ENCODE peak calls at places on chromosomes 7 and 10, in four cellular contexts. One of them, this sample, is unnamed.

GRCh38 chr7:157708896-157709295 is 372.1 kb downstream of the DNAJB6 start:
- DNase-seq in CD8-positive, alpha-beta T cell: no peak
- DNase-seq in right atrium auricular region: no peak
- DNase-seq in AG09309: no peak
- DNase-seq in this sample: no peak

GRCh38 chr10:71040890-71041590 is 152.7 kb upstream of the PCBD1 start:
- DNase-seq in CD8-positive, alpha-beta T cell: no peak
- DNase-seq in right atrium auricular region: no peak
- DNase-seq in AG09309: no peak
- DNase-seq in this sample: no peak

GRCh38 chr10:7532723-7533498 is 122.1 kb upstream of the SFMBT2 start:
- DNase-seq in CD8-positive, alpha-beta T cell: no peak
- DNase-seq in right atrium auricular region: no peak
- DNase-seq in AG09309: no peak
- DNase-seq in this sample: no peak

GRCh38 chr10:127612-128432 is 7.4 kb upstream of the ZMYND11 start:
- DNase-seq in CD8-positive, alpha-beta T cell: peak; percentile 25
- DNase-seq in right atrium auricular region: no peak
- DNase-seq in AG09309: no peak
- DNase-seq in this sample: no peak

GRCh38 chr7:84040365-84040764 is 154.2 kb downstream of the SEMA3A start:
- DNase-seq in CD8-positive, alpha-beta T cell: no peak
- DNase-seq in right atrium auricular region: no peak
- DNase-seq in AG09309: no peak
- DNase-seq in this sample: no peak

GRCh38 chr7:6259257-6259656 is 13.2 kb downstream of the CYTH3 start:
- DNase-seq in CD8-positive, alpha-beta T cell: no peak
- DNase-seq in right atrium auricular region: no peak
- DNase-seq in AG09309: no peak
- DNase-seq in this sample: peak; percentile 77

GRCh38 chr10:10053051-10053450 is 964.6 kb upstream of the CELF2 start:
- DNase-seq in CD8-positive, alpha-beta T cell: no peak
- DNase-seq in right atrium auricular region: no peak
- DNase-seq in AG09309: no peak
- DNase-seq in this sample: no peak

GRCh38 chr7:25775999-25776736 is 375.8 kb upstream of the NFE2L3 start:
- DNase-seq in CD8-positive, alpha-beta T cell: no peak
- DNase-seq in right atrium auricular region: peak; percentile 80
- DNase-seq in AG09309: no peak
- DNase-seq in this sample: no peak

GRCh38 chr10:99450156-99450555 is 19.7 kb upstream of the GOT1 start:
- DNase-seq in CD8-positive, alpha-beta T cell: no peak
- DNase-seq in right atrium auricular region: no peak
- DNase-seq in AG09309: no peak
- DNase-seq in this sample: no peak

GRCh38 chr10:4034907-4035581 is 250.0 kb upstream of the KLF6 start:
- DNase-seq in CD8-positive, alpha-beta T cell: no peak
- DNase-seq in right atrium auricular region: no peak
- DNase-seq in AG09309: no peak
- DNase-seq in this sample: no peak

GRCh38 chr7:20653636-20654035 is 38.2 kb downstream of the ABCB5 start:
- DNase-seq in CD8-positive, alpha-beta T cell: no peak
- DNase-seq in right atrium auricular region: no peak
- DNase-seq in AG09309: no peak
- DNase-seq in this sample: no peak

GRCh38 chr10:126088144-126088543 is 191.8 kb downstream of the FANK1 start:
- DNase-seq in CD8-positive, alpha-beta T cell: no peak
- DNase-seq in right atrium auricular region: no peak
- DNase-seq in AG09309: no peak
- DNase-seq in this sample: no peak

DNA sequence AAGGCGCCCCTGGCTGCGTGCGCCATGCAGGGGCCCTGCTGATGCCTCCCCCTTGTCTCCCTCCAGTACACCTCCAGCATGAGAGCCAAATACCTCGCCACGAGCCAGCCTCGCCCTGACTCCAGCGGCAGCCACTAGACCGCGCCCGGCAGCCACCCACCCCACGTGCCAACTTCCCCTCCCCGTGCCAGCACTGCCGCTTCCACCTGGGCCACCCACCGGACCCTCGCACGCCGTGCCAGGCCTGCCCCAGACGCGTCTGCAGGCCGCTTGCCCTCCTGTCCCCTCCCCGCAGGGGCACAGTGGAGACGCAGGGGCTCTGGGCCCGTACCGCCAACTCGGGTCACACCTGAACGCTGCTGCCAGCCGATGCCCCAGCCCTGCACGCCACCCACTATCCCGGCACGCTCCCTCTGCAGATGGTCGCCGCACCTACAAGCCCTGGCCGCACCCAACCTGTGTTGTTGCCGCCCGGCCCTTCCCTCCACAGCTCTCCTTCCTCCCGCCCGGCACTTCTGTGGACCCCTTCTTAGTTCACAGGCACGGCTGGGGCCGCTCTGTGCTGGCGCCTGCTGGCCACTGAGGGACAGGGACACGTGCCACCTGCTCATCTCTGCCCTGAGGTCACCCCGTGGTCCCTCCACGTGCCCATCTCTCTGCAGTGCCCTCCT is 26.3 kb upstream of the AMZ1 start:
- DNase-seq in CD8-positive, alpha-beta T cell: no peak
- DNase-seq in right atrium auricular region: no peak
- DNase-seq in AG09309: no peak
- DNase-seq in this sample: no peak
- TF ChIP-seq CTCF in CD8-positive, alpha-beta T cell: no peak
- TF ChIP-seq CTCF in right atrium auricular region: no peak
- TF ChIP-seq CTCF in AG09309: no peak
- TF ChIP-seq CTCF in this sample: no peak

DNA sequence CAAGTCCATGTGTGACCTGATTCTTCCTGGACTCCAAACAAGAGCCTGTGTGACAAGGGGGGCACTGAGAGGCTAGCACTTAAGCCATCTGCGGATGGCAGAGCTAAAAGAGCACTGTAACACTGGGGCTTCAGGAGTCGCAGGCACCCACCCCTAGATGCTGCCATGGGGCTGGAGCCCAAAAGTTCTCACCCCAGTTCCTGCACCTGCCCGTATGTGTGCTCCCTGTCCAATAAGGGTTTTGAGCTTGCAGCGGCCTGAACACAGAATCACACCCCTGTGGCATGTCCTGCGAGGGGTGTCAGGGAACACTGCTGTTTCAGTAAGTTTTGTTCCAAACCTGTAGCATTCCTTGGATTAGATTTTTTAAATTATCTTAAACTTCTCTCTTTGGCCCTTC is 53.2 kb upstream of the GPR37 start:
- DNase-seq in CD8-positive, alpha-beta T cell: no peak
- DNase-seq in right atrium auricular region: no peak
- DNase-seq in AG09309: no peak
- DNase-seq in this sample: no peak
- H3K4me3 ChIP-seq in CD8-positive, alpha-beta T cell: no peak overlapping the region
- H3K4me3 ChIP-seq in right atrium auricular region: no peak overlapping the region
- H3K4me3 ChIP-seq in AG09309: no peak overlapping the region
- H3K4me3 ChIP-seq in this sample: no peak overlapping the region

GRCh38 chr7:101106387-101106786 is 20.5 kb upstream of the SERPINE1 start:
- DNase-seq in CD8-positive, alpha-beta T cell: no peak
- DNase-seq in right atrium auricular region: no peak
- DNase-seq in AG09309: no peak
- DNase-seq in this sample: no peak

GRCh38 chr7:101109368-101109767 is 17.5 kb upstream of the SERPINE1 start:
- DNase-seq in CD8-positive, alpha-beta T cell: no peak
- DNase-seq in right atrium auricular region: no peak
- DNase-seq in AG09309: no peak
- DNase-seq in this sample: no peak

GRCh38 chr7:101111261-101111660 is 15.6 kb upstream of the SERPINE1 start:
- DNase-seq in CD8-positive, alpha-beta T cell: no peak
- DNase-seq in right atrium auricular region: no peak
- DNase-seq in AG09309: no peak
- DNase-seq in this sample: no peak

GRCh38 chr7:101108330-101108857 is 18.5 kb upstream of the SERPINE1 start:
- DNase-seq in CD8-positive, alpha-beta T cell: no peak
- DNase-seq in right atrium auricular region: peak; percentile 76
- DNase-seq in AG09309: no peak
- DNase-seq in this sample: no peak

GRCh38 chr7:101108961-101109360 is 17.9 kb upstream of the SERPINE1 start:
- DNase-seq in CD8-positive, alpha-beta T cell: no peak
- DNase-seq in right atrium auricular region: no peak
- DNase-seq in AG09309: no peak
- DNase-seq in this sample: no peak
- TF ChIP-seq CTCF in CD8-positive, alpha-beta T cell: no peak
- TF ChIP-seq CTCF in right atrium auricular region: no peak
- TF ChIP-seq CTCF in AG09309: no peak
- TF ChIP-seq CTCF in this sample: no peak

DNA sequence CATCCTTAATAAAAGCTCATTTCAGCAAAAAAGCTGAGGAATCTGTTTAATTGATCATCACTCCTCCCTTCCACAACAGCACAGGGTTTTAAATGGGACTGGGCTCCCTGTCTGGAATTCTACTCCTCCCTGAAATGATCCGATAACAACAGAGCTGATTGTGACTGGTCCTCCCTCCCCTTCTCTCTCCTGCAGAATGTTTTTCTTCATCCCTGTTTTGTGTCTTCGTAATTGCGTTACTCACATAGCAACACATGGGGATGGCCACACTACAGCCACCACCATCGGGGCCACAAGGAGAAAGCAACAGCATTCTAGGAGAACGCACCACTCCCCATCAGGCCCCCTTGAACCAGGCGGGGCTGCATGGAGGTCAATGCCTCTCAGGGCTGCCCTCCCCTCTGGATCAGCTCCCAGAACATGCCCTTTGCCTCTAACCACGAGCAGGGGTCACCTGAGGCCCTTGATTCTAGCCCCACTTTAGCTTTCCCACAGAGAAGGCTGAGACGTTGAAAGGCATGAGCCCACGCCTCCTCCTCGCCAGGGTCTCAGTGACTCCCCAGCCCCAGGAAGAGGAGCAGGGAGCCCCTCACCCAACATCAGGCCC is 152.6 kb downstream of the PLXNA4 start:
- DNase-seq in CD8-positive, alpha-beta T cell: no peak
- DNase-seq in right atrium auricular region: no peak
- DNase-seq in AG09309: no peak
- DNase-seq in this sample: no peak
- H3K4me3 ChIP-seq in CD8-positive, alpha-beta T cell: no peak overlapping the region
- H3K4me3 ChIP-seq in right atrium auricular region: no peak overlapping the region
- H3K4me3 ChIP-seq in AG09309: no peak overlapping the region
- H3K4me3 ChIP-seq in this sample: no peak overlapping the region

GRCh38 chr7:143239822-143240221 is 18.0 kb downstream of the TAS2R40 start:
- DNase-seq in CD8-positive, alpha-beta T cell: no peak
- DNase-seq in right atrium auricular region: no peak
- DNase-seq in AG09309: no peak
- DNase-seq in this sample: no peak

GRCh38 chr7:143245123-143245522 is 18.1 kb upstream of the GSTK1 start:
- DNase-seq in CD8-positive, alpha-beta T cell: no peak
- DNase-seq in right atrium auricular region: no peak
- DNase-seq in AG09309: no peak
- DNase-seq in this sample: peak; percentile 88

GRCh38 chr7:143240323-143241168 is 18.7 kb downstream of the TAS2R40 start:
- DNase-seq in CD8-positive, alpha-beta T cell: peak; percentile 72
- DNase-seq in right atrium auricular region: peak; percentile 71
- DNase-seq in AG09309: peak; percentile 68
- DNase-seq in this sample: peak; percentile 56

GRCh38 chr7:143244321-143244720 is 18.9 kb upstream of the GSTK1 start:
- DNase-seq in CD8-positive, alpha-beta T cell: no peak
- DNase-seq in right atrium auricular region: no peak
- DNase-seq in AG09309: no peak
- DNase-seq in this sample: peak; percentile 94

DNA sequence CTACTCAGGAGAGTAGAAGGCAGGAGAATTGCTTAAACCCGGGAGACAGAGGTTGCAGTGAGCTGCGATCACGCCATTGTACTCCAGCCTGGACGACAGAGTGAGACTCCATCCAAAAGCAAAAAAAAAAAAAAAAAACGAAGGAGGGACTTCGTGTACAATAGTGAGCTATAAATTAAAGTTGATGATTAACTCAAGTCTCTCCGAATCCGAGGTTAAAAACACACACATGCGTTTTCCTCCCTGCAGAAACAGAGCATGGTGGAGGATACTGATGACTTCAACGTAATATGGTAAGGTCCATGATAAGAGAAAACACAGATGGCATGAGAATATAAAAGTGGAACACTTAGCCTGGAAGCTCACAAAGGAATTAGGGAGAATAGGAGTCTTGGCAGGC is 20.2 kb upstream of the GSTK1 start:
- DNase-seq in CD8-positive, alpha-beta T cell: no peak
- DNase-seq in right atrium auricular region: no peak
- DNase-seq in AG09309: no peak
- DNase-seq in this sample: no peak
- TF ChIP-seq CTCF in CD8-positive, alpha-beta T cell: no peak
- TF ChIP-seq CTCF in right atrium auricular region: no peak
- TF ChIP-seq CTCF in AG09309: no peak
- TF ChIP-seq CTCF in this sample: no peak

DNA sequence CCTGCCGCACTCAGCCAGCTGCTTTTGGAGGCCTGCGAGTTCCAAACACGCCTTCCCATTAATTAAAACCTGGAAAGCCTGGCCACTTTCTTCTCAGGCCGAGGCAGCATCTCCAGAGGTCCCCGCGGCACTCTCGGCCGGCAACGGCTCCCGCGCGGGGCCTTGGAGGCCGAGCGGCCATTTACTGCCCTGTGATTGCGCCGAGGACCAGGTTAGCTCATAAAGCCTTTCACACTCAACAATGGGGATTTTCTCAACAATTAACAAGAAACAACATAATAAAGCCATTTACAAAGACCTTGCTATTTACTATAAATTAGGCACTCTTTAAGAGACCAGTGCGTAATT is 16.5 kb downstream of the SKIDA1 start:
- DNase-seq in CD8-positive, alpha-beta T cell: no peak
- DNase-seq in right atrium auricular region: no peak
- DNase-seq in AG09309: no peak
- DNase-seq in this sample: no peak
- H3K4me3 ChIP-seq in CD8-positive, alpha-beta T cell: no peak overlapping the region
- H3K4me3 ChIP-seq in right atrium auricular region: no peak overlapping the region
- H3K4me3 ChIP-seq in AG09309: no peak overlapping the region
- H3K4me3 ChIP-seq in this sample: no peak overlapping the region

GRCh38 chr7:67309764-67310548 is 313.3 kb downstream of the TYW1 start:
- DNase-seq in CD8-positive, alpha-beta T cell: no peak
- DNase-seq in right atrium auricular region: no peak
- DNase-seq in AG09309: no peak
- DNase-seq in this sample: no peak
- TF ChIP-seq CTCF in CD8-positive, alpha-beta T cell: no peak
- TF ChIP-seq CTCF in right atrium auricular region: no peak
- TF ChIP-seq CTCF in AG09309: no peak
- TF ChIP-seq CTCF in this sample: peak; percentile 1

This sample was measured in LNCaP clone FGC.